ENCODE peak calls at places on chromosome X, in four cellular contexts. Z, E, C and L are unnamed samples.

GRCh38 chrX:118574666-118575065 is 79.1 kb downstream of the DOCK11 start:
- DNase-seq in Z (no peak), E (no peak), C (no peak), L (no peak)

GRCh38 chrX:124383367-124383766 is 37.0 kb downstream of the SH2D1A start:
- DNase-seq in Z (no peak), E (no peak), C (no peak), L (no peak)

GRCh38 chrX:105999294-105999693 is 39.2 kb downstream of the SERPINA7 start:
- DNase-seq in Z (no peak), E (no peak), C (peak; percentile 45), L (no peak)

GRCh38 chrX:65241059-65241721 is 264.9 kb upstream of the ZC4H2 start:
- DNase-seq in Z (no peak), E (no peak), C (peak; percentile 83), L (no peak)

GRCh38 chrX:1480082-1480785 is 27.5 kb upstream of the ASMTL start:
- DNase-seq in Z (no peak), E (no peak), C (no peak), L (no peak)

GRCh38 chrX:103864886-103865534 is 33.0 kb upstream of the RAB9B start:
- DNase-seq in Z (no peak), E (no peak), C (no peak), L (no peak)

GRCh38 chrX:98350940-98351339 is 1467.2 kb downstream of the RPA4 start:
- DNase-seq in Z (no peak), E (no peak), C (no peak), L (no peak)

GRCh38 chrX:150201841-150202240 is 161.3 kb upstream of the MAMLD1 start:
- DNase-seq in Z (no peak), E (no peak), C (no peak), L (no peak)

GRCh38 chrX:105120460-105120859 is 100.0 kb downstream of the TEX13A start:
- DNase-seq in Z (no peak), E (no peak), C (no peak), L (no peak)

GRCh38 chrX:53538781-53539180 is 104.6 kb upstream of the HSD17B10 start:
- DNase-seq in Z (no peak), E (no peak), C (no peak), L (no peak)

GRCh38 chrX:84187501-84188319 is at the start of gene RPS6KA6:
- DNase-seq in Z (no peak), E (no peak), C (no peak), L (peak; percentile 64)

GRCh38 chrX:123859409-123859827 is 435 bp upstream of the XIAP start:
- DNase-seq in Z (no peak), E (peak; percentile 21), C (no peak), L (peak; percentile 36)

GRCh38 chrX:13077168-13077567 is 32.7 kb upstream of the FAM9C start:
- DNase-seq in Z (no peak), E (no peak), C (no peak), L (no peak)

GRCh38 chrX:151871244-151871643 is 41.4 kb upstream of the MAGEA4 start:
- DNase-seq in Z (no peak), E (no peak), C (peak; percentile 0), L (no peak)

GRCh38 chrX:72584165-72584564 is 11.5 kb upstream of the HDAC8 start:
- DNase-seq in Z (peak; percentile 41), E (no peak), C (no peak), L (no peak)

GRCh38 chrX:69556094-69557011 is 52.2 kb downstream of the NALF2 start:
- DNase-seq in Z (peak; percentile 26), E (no peak), C (peak; percentile 99), L (no peak)

GRCh38 chrX:105822138-105823091 is at the start of gene NRK:
- DNase-seq in Z (no peak), E (no peak), C (no peak), L (peak; percentile 27)

GRCh38 chrX:13307041-13307440 is 12.8 kb downstream of the ATXN3L start:
- DNase-seq in Z (no peak), E (no peak), C (no peak), L (no peak)

GRCh38 chrX:103635436-103635835 is 6.7 kb downstream of the TCEAL1 start:
- DNase-seq in Z (no peak), E (no peak), C (no peak), L (no peak)

GRCh38 chrX:101507372-101507771 is 22.1 kb downstream of the ARMCX4 start:
- DNase-seq in Z (no peak), E (no peak), C (no peak), L (no peak)

GRCh38 chrX:97367149-97367548 is 483.4 kb downstream of the RPA4 start:
- DNase-seq in Z (no peak), E (no peak), C (no peak), L (no peak)

GRCh38 chrX:24646745-24647182 is 383 bp downstream of the PCYT1B start:
- DNase-seq in Z (no peak), E (no peak), C (no peak), L (peak; percentile 10)

GRCh38 chrX:73615022-73615421 is 52.0 kb downstream of the CHIC1 start:
- DNase-seq in Z (no peak), E (no peak), C (no peak), L (no peak)

GRCh38 chrX:125678258-125678657 is 358.6 kb downstream of the TEX13C start:
- DNase-seq in Z (no peak), E (no peak), C (no peak), L (no peak)

GRCh38 chrX:17542123-17542522 is 167.1 kb downstream of the NHS start:
- DNase-seq in Z (no peak), E (no peak), C (no peak), L (no peak)

GRCh38 chrX:24294619-24295018 is 19.2 kb downstream of the SUPT20HL2 start:
- DNase-seq in Z (peak; percentile 12), E (no peak), C (no peak), L (peak; percentile 31)

GRCh38 chrX:152899874-152900719 is 2.2 kb downstream of the ZNF185 start:
- DNase-seq in Z (no peak), E (no peak), C (no peak), L (no peak)

GRCh38 chrX:45344597-45344996 is 143.9 kb upstream of the DIPK2B start:
- DNase-seq in Z (no peak), E (no peak), C (no peak), L (no peak)

GRCh38 chrX:68918202-68918601 is 89.4 kb downstream of the EFNB1 start:
- DNase-seq in Z (no peak), E (no peak), C (no peak), L (no peak)

GRCh38 chrX:1754077-1754476 is 139.2 kb downstream of the ASMT start:
- DNase-seq in Z (no peak), E (no peak), C (no peak), L (no peak)

GRCh38 chrX:40173662-40174593 is 76.2 kb upstream of the BCOR start:
- DNase-seq in Z (peak; percentile 22), E (no peak), C (peak; percentile 76), L (peak; percentile 48)

GRCh38 chrX:68833448-68833805 is 4.6 kb downstream of the EFNB1 start:
- DNase-seq in Z (no peak), E (no peak), C (no peak), L (no peak)

GRCh38 chrX:112341598-112341997 is 259.0 kb upstream of the TRPC5 start:
- DNase-seq in Z (no peak), E (no peak), C (no peak), L (no peak)

GRCh38 chrX:24774650-24775049 is 80.9 kb downstream of the POLA1 start:
- DNase-seq in Z (no peak), E (no peak), C (no peak), L (no peak)

GRCh38 chrX:143669395-143669794 is 33.5 kb upstream of the SLITRK4 start:
- DNase-seq in Z (no peak), E (no peak), C (no peak), L (no peak)

GRCh38 chrX:93420635-93421034 is 252.7 kb downstream of the NAP1L3 start:
- DNase-seq in Z (no peak), E (no peak), C (no peak), L (no peak)

GRCh38 chrX:143664302-143664701 is 28.4 kb upstream of the SLITRK4 start:
- DNase-seq in Z (no peak), E (no peak), C (no peak), L (peak; percentile 11)

GRCh38 chrX:11296051-11296450 is 2.8 kb downstream of the AMELX start:
- DNase-seq in Z (no peak), E (no peak), C (no peak), L (no peak)

GRCh38 chrX:11293113-11293512 is at the start of gene AMELX:
- DNase-seq in Z (no peak), E (no peak), C (no peak), L (no peak)

GRCh38 chrX:11298600-11298999 is 5.4 kb downstream of the AMELX start:
- DNase-seq in Z (no peak), E (no peak), C (no peak), L (no peak)
- TF ChIP-seq ZBTB33 in Z (no peak), E (no peak), C (no peak), L (no peak)

GRCh38 chrX:41240504-41240903 is 93.5 kb upstream of the DDX3X start:
- DNase-seq in Z (no peak), E (no peak), C (no peak), L (no peak)

GRCh38 chrX:41250867-41251266 is 83.1 kb upstream of the DDX3X start:
- DNase-seq in Z (no peak), E (no peak), C (no peak), L (no peak)

GRCh38 chrX:41241962-41242361 is 92.0 kb upstream of the DDX3X start:
- DNase-seq in Z (no peak), E (no peak), C (no peak), L (no peak)

GRCh38 chrX:41245641-41246040 is 88.3 kb upstream of the DDX3X start:
- DNase-seq in Z (no peak), E (no peak), C (no peak), L (no peak)
- TF ChIP-seq CHD2 in Z (no peak), E (no peak), C (no peak), L (no peak)

GRCh38 chrX:21490341-21490740 is 116.1 kb downstream of the CNKSR2 start:
- DNase-seq in Z (no peak), E (no peak), C (no peak), L (no peak)

GRCh38 chrX:21493226-21493850 is 119.1 kb downstream of the CNKSR2 start:
- DNase-seq in Z (no peak), E (no peak), C (no peak), L (no peak)

GRCh38 chrX:21487832-21488231 is 113.6 kb downstream of the CNKSR2 start:
- DNase-seq in Z (no peak), E (no peak), C (peak; percentile 3), L (no peak)
- TF ChIP-seq ZBTB33 in Z (no peak), E (no peak), C (no peak), L (no peak)

DNA sequence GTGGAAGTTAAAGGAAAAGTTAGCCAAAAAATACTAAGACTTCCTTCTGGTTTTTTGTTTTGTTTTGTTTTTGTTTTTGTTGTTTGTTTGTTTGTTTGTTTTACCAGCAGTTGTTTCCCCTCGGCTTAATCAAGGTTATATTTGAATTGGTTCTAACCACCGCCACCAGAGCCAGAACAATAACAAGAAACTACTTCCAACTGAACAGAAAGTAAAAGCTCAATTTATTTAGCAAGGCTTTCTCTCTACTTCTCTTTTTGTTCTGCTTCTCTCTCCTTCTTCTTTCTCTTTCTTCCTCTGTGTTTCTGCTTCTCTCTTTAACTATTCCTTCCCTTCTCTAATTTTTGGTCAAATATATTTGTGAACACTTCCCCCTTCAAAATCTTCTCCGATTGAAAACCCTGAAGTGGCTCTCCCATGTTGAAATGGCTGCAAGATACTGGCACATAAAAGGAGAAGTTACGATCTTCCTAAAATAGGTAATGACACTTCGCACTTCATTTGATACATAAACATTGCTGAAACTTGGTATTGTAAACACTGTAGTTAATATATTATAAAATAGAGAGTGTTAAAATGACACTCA is 1195.9 kb upstream of the PRKX start:
- DNase-seq in Z (no peak), E (no peak), C (no peak), L (no peak)
- TF ChIP-seq CHD2 in Z (no peak), E (no peak), C (no peak), L (no peak)

GRCh38 chrX:41906515-41907165 is 16.7 kb downstream of the CASK start:
- DNase-seq in Z (no peak), E (no peak), C (no peak), L (no peak)
- TF ChIP-seq ZBTB33 in Z (no peak), E (no peak), C (no peak), L (no peak)